ENCODE peak calls at places on chromosomes 5 and 9, in seven cellular contexts. D is fibroblast of lung, I is SW480, V is NCI-H1105, H is mucosa of gallbladder, Z is hepatocyte, L is hypothalamus. A is an unnamed sample.

GRCh38 chr9:6771722-6772121 is 13.9 kb downstream of the KDM4C start:
- DNase-seq in D (no peak), I (no peak), V (no peak), H (no peak), Z (no peak), L (no peak), A (no peak)

GRCh38 chr9:36080519-36080918 is 43.8 kb downstream of the RECK start:
- DNase-seq in D (no peak), I (no peak), V (no peak), H (no peak), Z (no peak), L (no peak), A (no peak)

GRCh38 chr5:141508440-141508807 is 19.5 kb downstream of the PCDHGC5 start:
- DNase-seq in D (peak), I (peak), V (no peak), H (no peak), Z (no peak), L (no peak), A (no peak)

GRCh38 chr9:123033864-123034598 is 564 bp downstream of the GPR21 start:
- DNase-seq in D (peak), I (no peak), V (no peak), H (no peak), Z (peak), L (no peak), A (no peak)

GRCh38 chr5:135308245-135308644 is 90.8 kb downstream of the MACROH2A1 start:
- DNase-seq in D (peak), I (peak), V (no peak), H (no peak), Z (peak), L (no peak), A (no peak)

GRCh38 chr5:964821-965220 is 43.8 kb upstream of the NKD2 start:
- DNase-seq in D (no peak), I (no peak), V (no peak), H (no peak), Z (no peak), L (no peak), A (no peak)

GRCh38 chr9:13088734-13089427 is 190.6 kb downstream of the MPDZ start:
- DNase-seq in D (peak), I (peak), V (peak), H (no peak), Z (peak), L (peak), A (peak)

GRCh38 chr5:72156921-72157320 is 49.6 kb downstream of the MAP1B start:
- DNase-seq in D (peak), I (no peak), V (no peak), H (no peak), Z (no peak), L (no peak), A (no peak)

GRCh38 chr9:136081113-136081825 is 13.8 kb downstream of the NACC2 start:
- DNase-seq in D (peak), I (no peak), V (peak), H (no peak), Z (no peak), L (no peak), A (peak)

GRCh38 chr5:41143124-41143523 is 70.2 kb downstream of the C6 start:
- DNase-seq in D (no peak), I (no peak), V (no peak), H (no peak), Z (no peak), L (no peak), A (no peak)

GRCh38 chr9:34633851-34634550 is 3.6 kb downstream of the SIGMAR1 start:
- DNase-seq in D (peak), I (peak), V (peak), H (peak), Z (peak), L (peak), A (peak)

GRCh38 chr5:149211566-149211965 is 60.1 kb upstream of the AFAP1L1 start:
- DNase-seq in D (peak), I (no peak), V (no peak), H (no peak), Z (no peak), L (no peak), A (no peak)

GRCh38 chr5:172165465-172165864 is 22.6 kb downstream of the STK10 start:
- DNase-seq in D (no peak), I (no peak), V (no peak), H (no peak), Z (no peak), L (no peak), A (no peak)

GRCh38 chr5:141843156-141843927 is 34.9 kb downstream of the PCDH1 start:
- DNase-seq in D (no peak), I (peak), V (no peak), H (no peak), Z (no peak), L (no peak), A (no peak)

GRCh38 chr9:109315889-109316640 is 4.8 kb downstream of the EPB41L4B start:
- DNase-seq in D (peak), I (peak), V (peak), H (peak), Z (peak), L (peak), A (peak)

GRCh38 chr5:55816342-55816741 is 34.8 kb upstream of the IL31RA start:
- DNase-seq in D (peak), I (peak), V (no peak), H (no peak), Z (peak), L (no peak), A (no peak)

GRCh38 chr9:136346927-136347465 is 16.5 kb downstream of the DNLZ start:
- DNase-seq in D (no peak), I (no peak), V (no peak), H (no peak), Z (no peak), L (no peak), A (no peak)

GRCh38 chr9:35518212-35518917 is 28.5 kb downstream of the RUSC2 start:
- DNase-seq in D (peak), I (peak), V (no peak), H (peak), Z (peak), L (no peak), A (no peak)

GRCh38 chr9:80144856-80145255 is 573.1 kb downstream of the TLE4 start:
- DNase-seq in D (no peak), I (no peak), V (no peak), H (no peak), Z (no peak), L (no peak), A (no peak)

GRCh38 chr5:91486638-91487037 is 103.5 kb upstream of the ARRDC3 start:
- DNase-seq in D (peak), I (no peak), V (no peak), H (no peak), Z (no peak), L (no peak), A (no peak)

GRCh38 chr5:79318935-79319614 is 83.1 kb downstream of the JMY start:
- DNase-seq in D (peak), I (peak), V (no peak), H (no peak), Z (no peak), L (no peak), A (no peak)

GRCh38 chr5:72849546-72849945 is 33.1 kb downstream of the TNPO1 start:
- DNase-seq in D (no peak), I (no peak), V (no peak), H (no peak), Z (no peak), L (no peak), A (no peak)

A was measured in dorsolateral prefrontal cortex.